ENCODE peak calls at places on chromosomes 13 and 19, in five cellular contexts. S, V, A, G and L are unnamed samples.
A peak's percentile ranks its signal among the peaks of the same experiment; 100 is the strongest.

GRCh38 chr19:46428278-46429141 is at the start of gene PNMA8C:
- DNase-seq in G (peak; percentile 63), S (no peak), V (peak; percentile 34), A (peak; percentile 73), L (peak; percentile 76)

GRCh38 chr13:51524312-51524711 is 60.0 kb upstream of the WDFY2 start:
- DNase-seq in G (peak; percentile 31), V (no peak), S (peak; percentile 95), A (no peak), L (no peak)

GRCh38 chr19:38712161-38712748 is 32.0 kb downstream of the CAPN12 start:
- DNase-seq in G (no peak), S (no peak), A (no peak), V (no peak), L (no peak)

GRCh38 chr19:45103200-45103624 is 10.2 kb downstream of the PPP1R37 start:
- DNase-seq in V (no peak), A (no peak), S (no peak), G (peak; percentile 43), L (no peak)

GRCh38 chr19:1874554-1875185 is 10.6 kb downstream of the ABHD17A start:
- DNase-seq in S (no peak), V (no peak), G (no peak), A (no peak), L (no peak)

GRCh38 chr13:48562296-48563066 is 29.6 kb upstream of the RCBTB2 start:
- DNase-seq in V (no peak), A (no peak), S (no peak), G (no peak), L (no peak)

GRCh38 chr13:49858183-49858856 is 65.8 kb upstream of the KPNA3 start:
- DNase-seq in S (peak; percentile 95), A (no peak), G (peak; percentile 85), V (no peak), L (peak; percentile 71)

GRCh38 chr19:35281303-35281702 is 1.0 kb upstream of the HAMP start:
- DNase-seq in V (no peak), A (no peak), S (no peak), G (no peak), L (no peak)

GRCh38 chr13:114132419-114133121 is at the start of gene RASA3:
- DNase-seq in S (no peak), A (no peak), G (peak; percentile 91), V (peak; percentile 72), L (peak; percentile 97)

GRCh38 chr13:23378009-23378632 is 55.4 kb downstream of the SACS start:
- DNase-seq in S (no peak), G (peak; percentile 92), A (no peak), V (no peak), L (peak; percentile 91)

GRCh38 chr19:19338082-19338481 is 17.5 kb downstream of the MAU2 start:
- DNase-seq in S (no peak), A (no peak), V (no peak), G (peak; percentile 33), L (no peak)

GRCh38 chr13:111491021-111491420 is 170.6 kb downstream of the TEX29 start:
- DNase-seq in A (no peak), G (no peak), S (no peak), V (no peak), L (no peak)

GRCh38 chr13:30647420-30647819 is 29.7 kb downstream of the USPL1 start:
- DNase-seq in A (no peak), G (no peak), S (no peak), V (no peak), L (no peak)

GRCh38 chr19:43765109-43765876 is 10.5 kb upstream of the SMG9 start:
- DNase-seq in A (peak; percentile 76), S (peak; percentile 30), G (peak; percentile 87), V (no peak), L (peak; percentile 92)

GRCh38 chr19:17209126-17210036 is 5.8 kb upstream of the USE1 start:
- DNase-seq in G (peak; percentile 38), V (no peak), A (no peak), S (no peak), L (peak; percentile 63)

GRCh38 chr19:5926641-5927438 is 12.8 kb downstream of the CAPS start:
- DNase-seq in G (peak; percentile 64), S (no peak), A (peak; percentile 57), V (no peak), L (peak; percentile 92)

GRCh38 chr13:30736461-30736860 is 1.1 kb downstream of the ALOX5AP start:
- DNase-seq in V (no peak), A (no peak), S (no peak), G (no peak), L (no peak)

GRCh38 chr13:112711528-112712265 is 21.9 kb downstream of the ATP11A start:
- DNase-seq in G (peak; percentile 99), A (peak; percentile 74), V (peak; percentile 44), S (peak; percentile 76), L (peak; percentile 97)

GRCh38 chr19:485583-486236 is 10.6 kb upstream of the MADCAM1 start:
- DNase-seq in S (peak; percentile 88), G (peak; percentile 11), V (no peak), A (peak; percentile 75), L (peak; percentile 45)

GRCh38 chr13:82681535-82681934 is 1200.7 kb downstream of the SLITRK1 start:
- DNase-seq in G (no peak), V (no peak), A (no peak), S (no peak), L (no peak)

GRCh38 chr19:44653977-44654784 is 10.5 kb downstream of the PVR start:
- DNase-seq in G (peak; percentile 67), V (peak; percentile 33), S (peak; percentile 36), A (peak; percentile 50), L (peak; percentile 63)

GRCh38 chr13:50915562-50915961 is 6.0 kb downstream of the RNASEH2B start:
- DNase-seq in S (no peak), G (no peak), V (no peak), A (no peak), L (no peak)

GRCh38 chr19:34512254-34512796 is 30.8 kb downstream of the WTIP start:
- DNase-seq in S (no peak), A (no peak), V (no peak), G (no peak), L (no peak)

GRCh38 chr13:33218020-33218419 is 67.5 kb downstream of the STARD13 start:
- DNase-seq in G (peak; percentile 46), V (no peak), A (no peak), S (peak; percentile 82), L (no peak)

GRCh38 chr13:28181413-28181812 is 43.1 kb downstream of the PAN3 start:
- DNase-seq in G (peak; percentile 15), S (no peak), V (no peak), A (no peak), L (peak; percentile 30)

GRCh38 chr13:81017525-81018152 is 676.7 kb upstream of the SPRY2 start:
- DNase-seq in S (peak; percentile 28), V (no peak), G (peak; percentile 75), A (no peak), L (peak; percentile 39)

GRCh38 chr19:35882074-35882832 is 13.9 kb downstream of the APLP1 start:
- DNase-seq in A (no peak), G (peak; percentile 87), S (peak; percentile 64), V (no peak), L (peak; percentile 69)

GRCh38 chr19:35908977-35909683 is 1.0 kb upstream of the TYROBP start:
- DNase-seq in S (no peak), V (no peak), G (no peak), A (peak; percentile 40), L (no peak)

GRCh38 chr13:74839656-74840055 is 642.3 kb downstream of the TBC1D4 start:
- DNase-seq in S (no peak), G (no peak), V (no peak), A (no peak), L (no peak)

GRCh38 chr13:28707629-28708427 is 10.9 kb downstream of the SLC46A3 start:
- DNase-seq in A (no peak), S (no peak), G (peak; percentile 80), V (no peak), L (peak; percentile 25)

GRCh38 chr19:51071006-51071405 is 6.1 kb upstream of the KLK13 start:
- DNase-seq in S (no peak), G (no peak), A (peak; percentile 56), V (no peak), L (no peak)

GRCh38 chr13:105097501-105097900 is 1438.0 kb downstream of the EFNB2 start:
- DNase-seq in G (no peak), A (no peak), S (no peak), V (no peak), L (no peak)

GRCh38 chr19:16764793-16765433 is 45.3 kb downstream of the NWD1 start:
- DNase-seq in G (no peak), A (no peak), S (no peak), V (no peak), L (no peak)